ENCODE peak calls at places on chromosomes 11 and 22, in nine cellular contexts. X, F, G, P, I, A, N, R and S are unnamed samples.

GRCh38 chr11:126318642-126319373 is 14.9 kb downstream of the DCPS start:
- DNase-seq in P (peak), G (peak), A (peak), N (peak), F (peak), X (no peak), I (peak), R (peak), S (peak)

GRCh38 chr11:133778161-133778560 is 67.2 kb downstream of the SPATA19 start:
- DNase-seq in R (no peak), F (no peak), A (no peak), P (no peak), X (no peak), N (no peak), I (no peak), G (no peak), S (no peak)

GRCh38 chr22:31637938-31638618 is 23.9 kb downstream of the PISD start:
- DNase-seq in A (peak), G (no peak), I (peak), P (no peak), X (no peak), R (no peak), N (no peak), F (peak), S (no peak)

GRCh38 chr11:106208795-106209194 is 131.3 kb downstream of the AASDHPPT start:
- DNase-seq in N (no peak), R (no peak), P (no peak), I (no peak), F (no peak), G (no peak), A (no peak), X (peak), S (no peak)

GRCh38 chr11:73192272-73192671 is 25.8 kb upstream of the P2RY2 start:
- DNase-seq in F (no peak), X (no peak), I (no peak), R (no peak), P (peak), G (no peak), A (peak), N (no peak), S (no peak)

GRCh38 chr22:30868663-30869385 is 99.8 kb downstream of the MORC2 start:
- DNase-seq in R (no peak), N (peak), I (peak), P (no peak), G (no peak), X (no peak), F (peak), A (no peak), S (no peak)

GRCh38 chr11:45079075-45079444 is 67.4 kb upstream of the PRDM11 start:
- DNase-seq in X (no peak), G (no peak), N (no peak), I (no peak), P (no peak), A (no peak), F (no peak), R (no peak), S (no peak)

GRCh38 chr22:40431021-40431420 is 60.6 kb downstream of the SGSM3 start:
- DNase-seq in F (no peak), X (no peak), G (no peak), P (no peak), N (no peak), R (no peak), I (no peak), A (no peak), S (no peak)

GRCh38 chr22:27573280-27573711 is 228.3 kb downstream of the MN1 start:
- DNase-seq in X (no peak), A (no peak), G (no peak), R (no peak), N (peak), F (no peak), I (no peak), P (no peak), S (no peak)

GRCh38 chr22:20741634-20742581 is 32.0 kb upstream of the SERPIND1 start:
- DNase-seq in P (peak), R (peak), X (peak), F (peak), N (peak), I (peak), G (no peak), A (peak), S (peak)

GRCh38 chr11:22633354-22633902 is 7.8 kb upstream of the FANCF start:
- DNase-seq in A (peak), R (no peak), X (peak), N (no peak), F (no peak), I (no peak), P (no peak), G (no peak), S (no peak)

GRCh38 chr11:102302241-102302640 is 15.0 kb upstream of the BIRC3 start:
- DNase-seq in A (no peak), P (no peak), I (no peak), N (no peak), G (no peak), F (no peak), X (no peak), R (no peak), S (no peak)

GRCh38 chr11:130652671-130653335 is 204.4 kb downstream of the ADAMTS15 start:
- DNase-seq in I (peak), A (peak), X (no peak), R (peak), G (peak), P (no peak), F (peak), N (peak), S (peak)

GRCh38 chr11:72141066-72141465 is 5.5 kb downstream of the FOLR3 start:
- DNase-seq in X (no peak), I (peak), F (peak), G (peak), A (peak), R (peak), P (peak), N (peak), S (peak)

GRCh38 chr11:33682446-33682845 is 18.2 kb downstream of the C11orf91 start:
- DNase-seq in R (no peak), F (no peak), G (no peak), N (no peak), A (peak), P (peak), I (no peak), X (no peak), S (no peak)

GRCh38 chr22:41524809-41525449 is 19.3 kb downstream of the POLR3H start:
- DNase-seq in G (no peak), I (no peak), A (no peak), R (no peak), X (no peak), N (peak), P (no peak), F (peak), S (no peak)

GRCh38 chr11:23932485-23932898 is 564.4 kb upstream of the LUZP2 start:
- DNase-seq in A (peak), N (peak), X (no peak), I (peak), P (peak), R (no peak), F (peak), G (no peak), S (peak)

GRCh38 chr22:23268139-23268712 is 87.9 kb downstream of the BCR start:
- DNase-seq in G (no peak), N (no peak), F (no peak), A (no peak), R (no peak), P (no peak), X (no peak), I (no peak), S (no peak)

GRCh38 chr11:64885367-64886286 is 7.2 kb upstream of the EHD1 start:
- DNase-seq in X (peak), A (peak), N (peak), P (peak), F (peak), R (peak), G (peak), I (peak), S (peak)

GRCh38 chr11:131511794-131512193 is 141.4 kb downstream of the NTM start:
- DNase-seq in G (no peak), I (peak), X (peak), A (peak), P (peak), F (peak), R (peak), N (peak), S (no peak)

DNA sequence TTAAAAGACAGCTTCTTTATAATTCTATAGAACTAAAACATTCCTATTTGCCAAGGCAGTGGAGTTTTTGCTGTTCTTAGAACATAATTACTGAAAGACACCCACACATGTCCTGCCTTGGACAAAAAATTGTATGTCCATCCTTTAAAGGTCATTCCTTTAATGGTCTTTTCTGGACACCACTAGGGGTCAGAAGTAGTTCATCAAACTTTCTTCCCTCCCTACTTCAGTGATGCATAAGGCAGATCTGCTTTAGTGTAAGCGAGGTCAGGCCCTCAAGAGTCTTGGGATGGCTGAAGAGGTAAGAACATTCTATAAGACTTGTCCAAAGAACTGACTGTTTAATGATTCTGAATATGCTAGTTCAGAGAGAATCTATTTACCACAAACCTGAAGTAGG is 4.3 kb upstream of the OR51V1 start:
- DNase-seq in X (peak), R (peak), G (peak), I (peak), A (peak), N (peak), P (peak), F (peak), S (peak)
- TF ChIP-seq CTCF in X (peak), R (peak), G (peak), I (peak), A (peak), N (peak), P (peak), F (peak), S (peak)

DNA sequence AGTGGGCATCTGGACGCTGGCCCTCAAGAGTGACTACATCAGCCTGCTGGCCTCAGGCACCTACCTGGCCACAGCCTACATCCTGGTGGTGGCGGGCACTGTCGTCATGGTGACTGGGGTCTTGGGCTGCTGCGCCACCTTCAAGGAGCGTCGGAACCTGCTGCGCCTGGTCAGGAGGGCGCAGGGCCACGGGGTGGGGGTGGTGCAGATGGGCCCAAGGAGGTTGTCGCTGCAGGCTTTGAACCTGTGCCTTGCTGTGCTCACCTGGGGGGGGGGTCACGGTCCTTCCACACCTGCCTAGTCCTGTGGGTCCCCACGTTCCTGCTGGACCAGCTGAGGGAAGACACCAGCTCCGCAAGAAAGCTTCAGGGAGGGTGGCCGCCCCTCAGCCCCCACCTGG is 3.5 kb downstream of the CD151 start:
- DNase-seq in G (no peak), F (no peak), R (no peak), X (no peak), I (no peak), A (no peak), P (no peak), N (no peak), S (no peak)
- H3K4me3 ChIP-seq in G (no peak), F (no peak), R (no peak), X (no peak), I (no peak), A (no peak), P (no peak), N (no peak), S (no peak)

GRCh38 chr11:93481696-93482095 is 61.5 kb downstream of the SMCO4 start:
- DNase-seq in I (no peak), N (no peak), R (no peak), P (no peak), A (no peak), G (no peak), X (no peak), F (no peak), S (no peak)
- TF ChIP-seq CTCF in I (no peak), N (no peak), R (no peak), P (peak), A (no peak), G (no peak), X (no peak), F (no peak), S (no peak)

DNA sequence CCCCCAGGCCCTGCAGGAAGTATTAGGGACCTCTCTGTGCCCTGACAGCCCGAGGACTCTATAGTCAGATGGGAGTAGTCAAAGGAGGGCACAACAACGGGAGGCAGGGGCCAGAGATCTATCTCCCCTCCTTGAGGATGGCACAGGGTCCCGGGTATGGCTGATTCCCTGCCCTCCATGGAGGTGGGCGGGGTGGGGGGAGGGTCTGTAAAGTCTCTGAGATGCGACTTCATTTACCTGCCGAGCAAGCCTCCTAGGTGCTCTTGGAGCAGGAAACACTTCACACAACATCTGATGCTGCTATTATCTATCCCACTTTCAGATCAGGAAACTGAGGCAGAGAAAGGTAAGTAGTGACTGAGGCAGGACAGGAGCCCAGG is 769 bp upstream of the CDC42EP1 start:
- DNase-seq in A (no peak), N (no peak), R (no peak), F (no peak), I (no peak), P (no peak), G (no peak), X (no peak), S (no peak)
- H3K4me3 ChIP-seq in A (no peak), N (peak), R (peak), F (peak), I (no peak), P (peak), G (peak), X (peak), S (peak)

DNA sequence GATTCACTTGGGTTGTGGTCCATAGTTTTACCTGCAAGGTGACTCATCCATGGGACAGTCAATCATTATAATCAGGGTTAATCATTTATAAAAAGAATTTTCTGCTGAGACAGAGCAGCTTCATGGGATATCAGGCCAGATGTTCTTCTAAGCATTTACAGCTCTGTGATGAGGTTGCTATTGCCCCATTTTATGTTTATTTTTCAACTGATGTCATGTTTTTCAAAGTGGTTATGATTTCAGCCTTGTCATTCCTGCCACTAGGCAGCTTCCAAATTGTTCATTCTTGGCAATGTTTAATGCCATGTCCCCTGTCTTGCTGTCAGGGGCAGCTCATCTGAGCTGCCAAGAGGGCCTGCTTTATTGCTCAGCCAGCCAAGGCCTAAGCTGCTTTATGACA is 35.9 kb upstream of the ZBED5 start:
- DNase-seq in X (peak), N (peak), F (peak), I (peak), P (peak), R (peak), A (peak), G (peak), S (peak)
- TF ChIP-seq CTCF in X (no peak), N (peak), F (peak), I (peak), P (peak), R (peak), A (peak), G (peak), S (peak)

GRCh38 chr11:35142481-35143207 is 3.7 kb downstream of the CD44 start:
- DNase-seq in P (peak), R (peak), X (peak), F (peak), G (no peak), A (peak), N (no peak), I (peak), S (peak)

GRCh38 chr11:35143509-35144102 is 4.6 kb downstream of the CD44 start:
- DNase-seq in G (no peak), A (peak), N (no peak), X (no peak), P (no peak), F (no peak), I (no peak), R (no peak), S (no peak)

GRCh38 chr11:35139883-35140282 is 912 bp downstream of the CD44 start:
- DNase-seq in A (peak), N (no peak), G (no peak), P (peak), R (peak), F (no peak), X (no peak), I (no peak), S (peak)

GRCh38 chr11:35141034-35141433 is 2.1 kb downstream of the CD44 start:
- DNase-seq in X (no peak), R (no peak), G (no peak), F (no peak), N (no peak), A (no peak), I (no peak), P (no peak), S (no peak)

GRCh38 chr11:35141538-35141937 is 2.6 kb downstream of the CD44 start:
- DNase-seq in A (no peak), R (peak), F (no peak), N (no peak), P (peak), I (no peak), G (no peak), X (no peak), S (no peak)
- H3K4me3 ChIP-seq in A (peak), R (peak), F (peak), N (no peak), P (peak), I (peak), G (peak), X (no peak), S (peak)

GRCh38 chr11:121983901-121984300 is 132.1 kb downstream of the BLID start:
- DNase-seq in F (no peak), G (no peak), A (no peak), P (no peak), R (no peak), N (no peak), X (no peak), I (no peak), S (no peak)
- TF ChIP-seq CTCF in F (no peak), G (no peak), A (no peak), P (no peak), R (no peak), N (no peak), X (no peak), I (no peak), S (no peak)

GRCh38 chr11:62710001-62710345 is 2.5 kb downstream of the GNG3 start:
- DNase-seq in G (no peak), X (no peak), F (peak), N (peak), A (no peak), R (peak), I (peak), P (no peak), S (peak)
- H3K4me3 ChIP-seq in G (peak), X (no peak), F (peak), N (peak), A (peak), R (peak), I (peak), P (no peak), S (peak)